ENCODE peak calls at places on chromosomes 12 and 14, in nine cellular contexts. One of them, this sample, is unnamed.
A peak's percentile ranks its signal among the peaks of the same experiment; 100 is the strongest.

GRCh38 chr12:126719886-126720666 is 1546.9 kb upstream of the TMEM132C start:
- ATAC-seq in body of pancreas: no peak
- ATAC-seq in RWPE2: no peak
- ATAC-seq in heart right ventricle: peak; percentile 50
- ATAC-seq in heart left ventricle: no peak
- ATAC-seq in DND-41: no peak
- ATAC-seq in A549: no peak
- ATAC-seq in Panc1: no peak
- ATAC-seq in thoracic aorta: no peak
- ATAC-seq in this sample: no peak

GRCh38 chr12:56877195-56878009 is 56.8 kb downstream of the SDR9C7 start:
- ATAC-seq in heart right ventricle: no peak
- ATAC-seq in RWPE2: no peak
- ATAC-seq in thoracic aorta: no peak
- ATAC-seq in DND-41: no peak
- ATAC-seq in A549: peak; percentile 23
- ATAC-seq in Panc1: no peak
- ATAC-seq in body of pancreas: no peak
- ATAC-seq in heart left ventricle: no peak
- ATAC-seq in this sample: no peak

GRCh38 chr14:52850520-52850919 is 59.1 kb upstream of the GNPNAT1 start:
- ATAC-seq in Panc1: no peak
- ATAC-seq in heart right ventricle: no peak
- ATAC-seq in heart left ventricle: no peak
- ATAC-seq in DND-41: no peak
- ATAC-seq in RWPE2: no peak
- ATAC-seq in body of pancreas: no peak
- ATAC-seq in thoracic aorta: no peak
- ATAC-seq in A549: no peak
- ATAC-seq in this sample: no peak

GRCh38 chr14:69263364-69263763 is 3.4 kb downstream of the GALNT16 start:
- ATAC-seq in body of pancreas: peak; percentile 22
- ATAC-seq in Panc1: no peak
- ATAC-seq in RWPE2: peak; percentile 30
- ATAC-seq in DND-41: no peak
- ATAC-seq in heart left ventricle: peak; percentile 39
- ATAC-seq in heart right ventricle: peak; percentile 58
- ATAC-seq in thoracic aorta: peak; percentile 82
- ATAC-seq in A549: no peak
- ATAC-seq in this sample: peak; percentile 88

GRCh38 chr12:53166837-53167236 is 13.7 kb upstream of the ZNF740 start:
- ATAC-seq in heart right ventricle: no peak
- ATAC-seq in A549: no peak
- ATAC-seq in thoracic aorta: no peak
- ATAC-seq in body of pancreas: no peak
- ATAC-seq in DND-41: no peak
- ATAC-seq in heart left ventricle: no peak
- ATAC-seq in RWPE2: peak; percentile 19
- ATAC-seq in Panc1: no peak
- ATAC-seq in this sample: no peak

GRCh38 chr12:40054554-40055226 is 51.2 kb downstream of the SLC2A13 start:
- ATAC-seq in heart left ventricle: peak; percentile 93
- ATAC-seq in A549: peak; percentile 95
- ATAC-seq in DND-41: no peak
- ATAC-seq in RWPE2: peak; percentile 70
- ATAC-seq in heart right ventricle: peak; percentile 93
- ATAC-seq in Panc1: peak; percentile 84
- ATAC-seq in thoracic aorta: peak; percentile 72
- ATAC-seq in body of pancreas: peak; percentile 64
- ATAC-seq in this sample: peak; percentile 90

GRCh38 chr12:68331500-68331868 is 678 bp downstream of the MDM1 start:
- ATAC-seq in DND-41: no peak
- ATAC-seq in RWPE2: no peak
- ATAC-seq in heart right ventricle: no peak
- ATAC-seq in A549: no peak
- ATAC-seq in Panc1: no peak
- ATAC-seq in heart left ventricle: no peak
- ATAC-seq in thoracic aorta: no peak
- ATAC-seq in body of pancreas: no peak
- ATAC-seq in this sample: no peak

GRCh38 chr12:51953011-51953568 is 1.6 kb downstream of the ACVR1B start:
- ATAC-seq in body of pancreas: no peak
- ATAC-seq in A549: no peak
- ATAC-seq in thoracic aorta: no peak
- ATAC-seq in heart right ventricle: no peak
- ATAC-seq in heart left ventricle: no peak
- ATAC-seq in DND-41: no peak
- ATAC-seq in RWPE2: no peak
- ATAC-seq in Panc1: no peak
- ATAC-seq in this sample: no peak

GRCh38 chr14:88535149-88535548 is 19.7 kb downstream of the PTPN21 start:
- ATAC-seq in heart right ventricle: peak; percentile 95
- ATAC-seq in A549: peak; percentile 79
- ATAC-seq in heart left ventricle: peak; percentile 77
- ATAC-seq in RWPE2: no peak
- ATAC-seq in DND-41: peak; percentile 80
- ATAC-seq in thoracic aorta: no peak
- ATAC-seq in body of pancreas: peak; percentile 91
- ATAC-seq in Panc1: no peak
- ATAC-seq in this sample: no peak

GRCh38 chr12:15049456-15050153 is 76.8 kb downstream of the PDE6H start:
- ATAC-seq in Panc1: no peak
- ATAC-seq in A549: no peak
- ATAC-seq in thoracic aorta: no peak
- ATAC-seq in heart left ventricle: no peak
- ATAC-seq in heart right ventricle: no peak
- ATAC-seq in DND-41: no peak
- ATAC-seq in body of pancreas: no peak
- ATAC-seq in RWPE2: no peak
- ATAC-seq in this sample: no peak

GRCh38 chr14:31389947-31390346 is 30.4 kb downstream of the HEATR5A start:
- ATAC-seq in body of pancreas: no peak
- ATAC-seq in heart left ventricle: peak; percentile 35
- ATAC-seq in DND-41: no peak
- ATAC-seq in thoracic aorta: no peak
- ATAC-seq in RWPE2: no peak
- ATAC-seq in Panc1: no peak
- ATAC-seq in A549: no peak
- ATAC-seq in heart right ventricle: peak; percentile 18
- ATAC-seq in this sample: no peak

GRCh38 chr12:70644836-70645235 is 7.6 kb upstream of the PTPRB start:
- ATAC-seq in A549: no peak
- ATAC-seq in Panc1: no peak
- ATAC-seq in heart right ventricle: no peak
- ATAC-seq in heart left ventricle: no peak
- ATAC-seq in RWPE2: no peak
- ATAC-seq in DND-41: no peak
- ATAC-seq in body of pancreas: no peak
- ATAC-seq in thoracic aorta: no peak
- ATAC-seq in this sample: no peak

GRCh38 chr12:76018672-76019071 is 12.9 kb downstream of the PHLDA1 start:
- ATAC-seq in heart left ventricle: no peak
- ATAC-seq in RWPE2: no peak
- ATAC-seq in DND-41: no peak
- ATAC-seq in heart right ventricle: no peak
- ATAC-seq in Panc1: no peak
- ATAC-seq in body of pancreas: peak; percentile 37
- ATAC-seq in A549: no peak
- ATAC-seq in thoracic aorta: no peak
- ATAC-seq in this sample: no peak

GRCh38 chr14:25400607-25401206 is 350.8 kb upstream of the STXBP6 start:
- ATAC-seq in DND-41: peak; percentile 64
- ATAC-seq in body of pancreas: no peak
- ATAC-seq in RWPE2: peak; percentile 55
- ATAC-seq in thoracic aorta: no peak
- ATAC-seq in heart left ventricle: no peak
- ATAC-seq in heart right ventricle: no peak
- ATAC-seq in A549: peak; percentile 61
- ATAC-seq in Panc1: no peak
- ATAC-seq in this sample: no peak

GRCh38 chr14:102655154-102655553 is 62.7 kb downstream of the RCOR1 start:
- ATAC-seq in body of pancreas: no peak
- ATAC-seq in heart right ventricle: no peak
- ATAC-seq in DND-41: no peak
- ATAC-seq in thoracic aorta: no peak
- ATAC-seq in A549: peak; percentile 72
- ATAC-seq in Panc1: no peak
- ATAC-seq in RWPE2: peak; percentile 88
- ATAC-seq in heart left ventricle: peak; percentile 12
- ATAC-seq in this sample: no peak

GRCh38 chr12:857611-858010 is 91.9 kb downstream of the RAD52 start:
- ATAC-seq in heart left ventricle: peak; percentile 51
- ATAC-seq in thoracic aorta: no peak
- ATAC-seq in heart right ventricle: peak; percentile 52
- ATAC-seq in A549: peak; percentile 95
- ATAC-seq in DND-41: no peak
- ATAC-seq in body of pancreas: no peak
- ATAC-seq in RWPE2: peak; percentile 98
- ATAC-seq in Panc1: no peak
- ATAC-seq in this sample: peak; percentile 77

GRCh38 chr14:61188936-61189808 is 92.0 kb downstream of the TMEM30B start:
- ATAC-seq in A549: peak; percentile 95
- ATAC-seq in RWPE2: no peak
- ATAC-seq in Panc1: peak; percentile 90
- ATAC-seq in heart left ventricle: peak; percentile 87
- ATAC-seq in thoracic aorta: no peak
- ATAC-seq in heart right ventricle: peak; percentile 89
- ATAC-seq in DND-41: no peak
- ATAC-seq in body of pancreas: peak; percentile 68
- ATAC-seq in this sample: peak; percentile 80
- H3K4me3 ChIP-seq in A549: peak overlapping the region; percentile 61
- H3K4me3 ChIP-seq in RWPE2: no peak overlapping the region
- H3K4me3 ChIP-seq in Panc1: peak overlapping the region; percentile 43
- H3K4me3 ChIP-seq in heart left ventricle: peak overlapping the region; percentile 53
- H3K4me3 ChIP-seq in thoracic aorta: peak overlapping the region; percentile 70
- H3K4me3 ChIP-seq in heart right ventricle: peak overlapping the region; percentile 48
- H3K4me3 ChIP-seq in DND-41: no peak overlapping the region
- H3K4me3 ChIP-seq in body of pancreas: no peak overlapping the region
- H3K4me3 ChIP-seq in this sample: peak overlapping the region; percentile 48

GRCh38 chr12:3753549-3754284 is 808 bp upstream of the CRACR2A start:
- ATAC-seq in A549: no peak
- ATAC-seq in body of pancreas: no peak
- ATAC-seq in heart left ventricle: peak; percentile 63
- ATAC-seq in DND-41: no peak
- ATAC-seq in heart right ventricle: peak; percentile 43
- ATAC-seq in thoracic aorta: no peak
- ATAC-seq in Panc1: no peak
- ATAC-seq in RWPE2: no peak
- ATAC-seq in this sample: peak; percentile 62
- H3K4me3 ChIP-seq in A549: peak overlapping the region; percentile 41
- H3K4me3 ChIP-seq in body of pancreas: no peak overlapping the region
- H3K4me3 ChIP-seq in heart left ventricle: peak overlapping the region; percentile 57
- H3K4me3 ChIP-seq in DND-41: peak overlapping the region; percentile 65
- H3K4me3 ChIP-seq in heart right ventricle: peak overlapping the region; percentile 64
- H3K4me3 ChIP-seq in thoracic aorta: peak overlapping the region; percentile 69
- H3K4me3 ChIP-seq in Panc1: no peak overlapping the region
- H3K4me3 ChIP-seq in RWPE2: no peak overlapping the region
- H3K4me3 ChIP-seq in this sample: peak overlapping the region; percentile 49

GRCh38 chr12:89709157-89709993 is 737 bp upstream of the ATP2B1 start:
- ATAC-seq in thoracic aorta: peak; percentile 87
- ATAC-seq in DND-41: peak; percentile 80
- ATAC-seq in A549: peak; percentile 87
- ATAC-seq in heart left ventricle: peak; percentile 93
- ATAC-seq in body of pancreas: peak; percentile 85
- ATAC-seq in heart right ventricle: peak; percentile 92
- ATAC-seq in RWPE2: peak; percentile 73
- ATAC-seq in Panc1: peak; percentile 86
- ATAC-seq in this sample: peak; percentile 90

GRCh38 chr12:89707992-89708792 is 446 bp downstream of the ATP2B1 start:
- ATAC-seq in RWPE2: peak; percentile 0
- ATAC-seq in thoracic aorta: no peak
- ATAC-seq in Panc1: peak; percentile 5
- ATAC-seq in heart right ventricle: no peak
- ATAC-seq in heart left ventricle: no peak
- ATAC-seq in body of pancreas: no peak
- ATAC-seq in DND-41: peak; percentile 8
- ATAC-seq in A549: peak; percentile 1
- ATAC-seq in this sample: no peak

GRCh38 chr12:89708793-89709156 is at the start of gene ATP2B1:
- ATAC-seq in DND-41: peak; percentile 65
- ATAC-seq in A549: peak; percentile 80
- ATAC-seq in thoracic aorta: peak; percentile 59
- ATAC-seq in Panc1: peak; percentile 86
- ATAC-seq in heart right ventricle: peak; percentile 80
- ATAC-seq in body of pancreas: peak; percentile 76
- ATAC-seq in heart left ventricle: peak; percentile 81
- ATAC-seq in RWPE2: peak; percentile 72
- ATAC-seq in this sample: peak; percentile 81

GRCh38 chr12:89709994-89710872 is 1.6 kb upstream of the ATP2B1 start:
- ATAC-seq in heart left ventricle: peak; percentile 28
- ATAC-seq in thoracic aorta: peak; percentile 3
- ATAC-seq in heart right ventricle: peak; percentile 29
- ATAC-seq in Panc1: no peak
- ATAC-seq in RWPE2: peak; percentile 3
- ATAC-seq in body of pancreas: peak; percentile 1
- ATAC-seq in DND-41: peak; percentile 1
- ATAC-seq in A549: peak; percentile 53
- ATAC-seq in this sample: peak; percentile 8

GRCh38 chr12:89710873-89711179 is 2.2 kb upstream of the ATP2B1 start:
- ATAC-seq in body of pancreas: no peak
- ATAC-seq in heart left ventricle: no peak
- ATAC-seq in A549: no peak
- ATAC-seq in DND-41: no peak
- ATAC-seq in thoracic aorta: no peak
- ATAC-seq in Panc1: no peak
- ATAC-seq in heart right ventricle: no peak
- ATAC-seq in RWPE2: no peak
- ATAC-seq in this sample: no peak
- H3K4me3 ChIP-seq in body of pancreas: no peak overlapping the region
- H3K4me3 ChIP-seq in heart left ventricle: peak overlapping the region; percentile 91
- H3K4me3 ChIP-seq in A549: peak overlapping the region; percentile 91
- H3K4me3 ChIP-seq in DND-41: no peak overlapping the region
- H3K4me3 ChIP-seq in thoracic aorta: peak overlapping the region; percentile 96
- H3K4me3 ChIP-seq in Panc1: peak overlapping the region; percentile 88
- H3K4me3 ChIP-seq in heart right ventricle: peak overlapping the region; percentile 78
- H3K4me3 ChIP-seq in RWPE2: peak overlapping the region; percentile 81
- H3K4me3 ChIP-seq in this sample: peak overlapping the region; percentile 77

DNA sequence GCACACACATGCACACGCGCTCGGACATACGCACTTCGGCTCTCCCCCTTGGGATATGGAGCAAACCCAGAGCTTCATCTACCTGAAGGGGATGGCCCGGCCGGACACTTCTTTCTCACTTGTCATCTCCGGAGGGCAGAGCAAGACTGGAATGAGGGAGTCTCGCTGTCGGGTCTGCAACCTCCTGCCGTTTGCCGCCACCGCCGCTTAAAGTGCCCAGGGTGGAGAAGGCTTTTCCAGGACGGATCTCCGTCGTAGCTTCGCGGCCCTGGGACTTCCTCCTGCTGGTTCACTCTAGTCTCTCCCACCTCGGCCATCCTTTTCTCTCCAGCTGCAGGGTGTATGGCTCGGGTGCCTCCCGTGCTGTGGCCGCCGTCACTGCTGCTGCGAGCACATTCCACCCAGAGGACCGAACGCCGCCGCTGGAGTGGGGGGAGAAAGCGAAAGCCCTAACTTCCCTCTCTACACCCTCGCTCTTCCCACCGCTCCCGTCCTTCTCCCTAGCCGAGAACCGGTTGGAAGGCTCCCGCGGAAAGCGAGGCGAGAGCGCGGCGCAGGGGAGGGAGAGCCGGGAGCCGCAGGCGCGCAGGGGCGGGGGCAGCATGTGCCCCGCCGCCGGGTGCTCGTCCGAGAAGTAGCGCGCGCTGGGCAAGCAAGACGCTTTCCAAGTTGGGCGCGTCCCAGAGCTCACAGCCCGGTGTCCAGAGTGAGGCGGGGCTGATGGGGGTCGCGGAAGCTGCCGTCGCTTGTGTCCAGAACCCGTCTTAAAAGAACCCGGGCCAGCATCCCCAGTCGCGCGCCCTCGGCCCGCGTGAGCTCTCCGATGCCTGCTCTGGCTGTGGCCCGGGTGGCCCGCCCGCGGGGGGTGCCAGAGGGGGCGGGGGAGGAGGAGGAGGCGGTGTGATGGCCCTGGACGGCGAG is at the start of gene TRHDE:
- ATAC-seq in heart left ventricle: peak; percentile 56
- ATAC-seq in heart right ventricle: peak; percentile 59
- ATAC-seq in A549: peak; percentile 76
- ATAC-seq in DND-41: no peak
- ATAC-seq in Panc1: peak; percentile 71
- ATAC-seq in body of pancreas: peak; percentile 67
- ATAC-seq in thoracic aorta: peak; percentile 33
- ATAC-seq in RWPE2: peak; percentile 67
- ATAC-seq in this sample: peak; percentile 55
- H3K4me3 ChIP-seq in heart left ventricle: peak within 1 kb of the TSS; percentile 56
- H3K4me3 ChIP-seq in heart right ventricle: peak within 1 kb of the TSS; percentile 56
- H3K4me3 ChIP-seq in A549: peak within 1 kb of the TSS; percentile 49
- H3K4me3 ChIP-seq in DND-41: no peak within 1 kb of the TSS
- H3K4me3 ChIP-seq in Panc1: peak within 1 kb of the TSS; percentile 49
- H3K4me3 ChIP-seq in body of pancreas: peak within 1 kb of the TSS; percentile 55
- H3K4me3 ChIP-seq in thoracic aorta: peak within 1 kb of the TSS; percentile 82
- H3K4me3 ChIP-seq in RWPE2: peak within 1 kb of the TSS; percentile 23
- H3K4me3 ChIP-seq in this sample: peak within 1 kb of the TSS; percentile 26